ENCODE peak calls at places on chromosomes 3 and 15, in seven cellular contexts. V is sigmoid colon, C is endothelial cell of umbilical vein, D is upper lobe of left lung, K is K562, G is stomach, W is GM12891. N is an unnamed sample.

GRCh38 chr15:62253294-62253693 is 88.2 kb upstream of the C2CD4B start:
- DNase-seq in G (no peak), W (no peak), D (no peak), K (no peak), V (no peak), C (peak), N (no peak)

GRCh38 chr3:182618085-182618732 is 175.1 kb upstream of the ATP11B start:
- DNase-seq in D (no peak), W (no peak), V (no peak), C (peak), K (peak), G (no peak), N (peak)

GRCh38 chr3:18011387-18011786 is 269.0 kb upstream of the TBC1D5 start:
- DNase-seq in W (no peak), D (peak), C (no peak), V (no peak), G (no peak), K (no peak), N (no peak)

GRCh38 chr15:30991301-30992072 is at the start of gene MTMR10:
- DNase-seq in V (peak), W (peak), G (peak), D (peak), K (peak), C (peak), N (peak)

GRCh38 chr15:92908369-92909057 is 8.4 kb downstream of the CHD2 start:
- DNase-seq in W (no peak), K (no peak), D (no peak), C (no peak), V (no peak), G (no peak), N (peak)

GRCh38 chr3:188262913-188263683 is 109.1 kb downstream of the LPP start:
- DNase-seq in C (peak), K (no peak), D (no peak), V (no peak), W (no peak), G (no peak), N (no peak)

GRCh38 chr15:50452927-50453326 is 28.7 kb downstream of the USP8 start:
- DNase-seq in D (no peak), W (no peak), K (no peak), G (no peak), V (no peak), C (no peak), N (no peak)

GRCh38 chr3:140341817-140342403 is 336.0 kb upstream of the TRIM42 start:
- DNase-seq in W (no peak), K (no peak), C (no peak), D (no peak), G (no peak), V (no peak), N (no peak)

GRCh38 chr15:82828064-82828463 is 18.6 kb downstream of the WHAMM start:
- DNase-seq in W (no peak), K (no peak), G (no peak), V (no peak), D (no peak), C (no peak), N (peak)

GRCh38 chr15:52329980-52330379 is 34.4 kb upstream of the MYO5C start:
- DNase-seq in D (no peak), C (no peak), G (no peak), K (no peak), V (no peak), W (no peak), N (no peak)

GRCh38 chr3:40387001-40387894 is at the start of gene ENTPD3:
- DNase-seq in W (peak), G (peak), D (peak), K (peak), C (peak), V (no peak), N (peak)

GRCh38 chr15:45378913-45379262 is 544 bp upstream of the GATM start:
- DNase-seq in K (no peak), V (no peak), W (no peak), G (no peak), C (no peak), D (no peak), N (no peak)

GRCh38 chr15:45376300-45376928 is 1.9 kb downstream of the GATM start:
- DNase-seq in K (no peak), V (no peak), G (no peak), C (no peak), D (no peak), W (no peak), N (no peak)

GRCh38 chr15:45376967-45377629 is 1.2 kb downstream of the GATM start:
- DNase-seq in D (no peak), C (no peak), K (no peak), V (no peak), G (no peak), W (no peak), N (no peak)

GRCh38 chr15:45377630-45378148 is 655 bp downstream of the GATM start:
- DNase-seq in K (no peak), C (peak), V (peak), G (peak), D (peak), W (no peak), N (no peak)

GRCh38 chr15:45378149-45378912 is at the start of gene GATM:
- DNase-seq in D (peak), C (peak), G (peak), K (no peak), W (peak), V (peak), N (peak)
- TF ChIP-seq POLR2A in D (no peak), C (no peak), G (no peak), K (no peak), W (peak), V (peak), N (no peak)

DNA sequence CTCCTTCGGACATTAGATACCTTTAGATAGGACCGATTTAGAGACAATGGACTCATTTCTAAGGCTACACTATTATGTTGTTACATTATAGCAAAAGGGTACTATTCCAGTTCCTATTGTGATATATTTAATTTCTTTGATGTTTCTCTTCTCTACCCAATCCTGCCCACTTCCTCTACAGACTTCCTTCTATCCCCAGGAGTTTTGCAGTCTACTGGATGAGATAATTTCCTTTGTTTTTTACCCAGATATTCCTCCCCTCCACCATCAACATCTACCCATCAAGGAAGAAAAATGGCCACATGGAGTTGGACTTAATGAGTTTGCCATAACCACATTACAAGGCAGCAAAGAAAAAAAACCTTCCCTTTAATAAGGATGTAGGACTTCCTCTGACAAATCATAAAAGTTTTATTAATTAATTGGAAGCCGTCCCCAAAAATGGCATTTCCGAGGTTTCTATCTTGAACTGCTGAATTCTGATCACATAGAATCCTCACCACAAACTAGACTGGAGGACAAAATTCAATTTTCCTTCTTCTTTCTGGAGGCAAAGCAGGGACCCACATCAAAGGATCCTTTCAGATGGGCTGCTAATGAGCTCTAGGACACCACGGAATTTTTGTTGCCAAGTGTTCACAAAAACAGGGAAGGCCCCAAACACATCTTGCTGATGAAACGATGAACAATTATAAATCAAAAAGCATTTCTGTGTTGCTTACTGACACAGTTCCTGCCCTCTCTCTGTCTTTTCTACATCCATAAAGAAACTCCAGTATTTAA is 33.4 kb downstream of the FRMD4B start:
- DNase-seq in G (no peak), D (no peak), K (no peak), C (peak), W (no peak), V (no peak), N (no peak)
- TF ChIP-seq POLR2AphosphoS5 in G (no peak), D (no peak), K (no peak), C (no peak), W (no peak), V (no peak), N (no peak)

GRCh38 chr15:56918907-56919707 is 663 bp downstream of the TCF12 start:
- DNase-seq in W (peak), G (peak), D (peak), K (peak), C (peak), V (peak), N (peak)

GRCh38 chr15:56917652-56918045 is 795 bp upstream of the TCF12 start:
- DNase-seq in K (peak), V (no peak), W (no peak), C (no peak), D (no peak), G (no peak), N (no peak)

GRCh38 chr15:56916825-56917477 is 1.5 kb upstream of the TCF12 start:
- DNase-seq in C (no peak), V (no peak), W (no peak), G (no peak), K (peak), D (no peak), N (no peak)

GRCh38 chr15:56919708-56920637 is 1.5 kb downstream of the TCF12 start:
- DNase-seq in G (no peak), C (peak), W (no peak), K (peak), D (no peak), V (peak), N (peak)

DNA sequence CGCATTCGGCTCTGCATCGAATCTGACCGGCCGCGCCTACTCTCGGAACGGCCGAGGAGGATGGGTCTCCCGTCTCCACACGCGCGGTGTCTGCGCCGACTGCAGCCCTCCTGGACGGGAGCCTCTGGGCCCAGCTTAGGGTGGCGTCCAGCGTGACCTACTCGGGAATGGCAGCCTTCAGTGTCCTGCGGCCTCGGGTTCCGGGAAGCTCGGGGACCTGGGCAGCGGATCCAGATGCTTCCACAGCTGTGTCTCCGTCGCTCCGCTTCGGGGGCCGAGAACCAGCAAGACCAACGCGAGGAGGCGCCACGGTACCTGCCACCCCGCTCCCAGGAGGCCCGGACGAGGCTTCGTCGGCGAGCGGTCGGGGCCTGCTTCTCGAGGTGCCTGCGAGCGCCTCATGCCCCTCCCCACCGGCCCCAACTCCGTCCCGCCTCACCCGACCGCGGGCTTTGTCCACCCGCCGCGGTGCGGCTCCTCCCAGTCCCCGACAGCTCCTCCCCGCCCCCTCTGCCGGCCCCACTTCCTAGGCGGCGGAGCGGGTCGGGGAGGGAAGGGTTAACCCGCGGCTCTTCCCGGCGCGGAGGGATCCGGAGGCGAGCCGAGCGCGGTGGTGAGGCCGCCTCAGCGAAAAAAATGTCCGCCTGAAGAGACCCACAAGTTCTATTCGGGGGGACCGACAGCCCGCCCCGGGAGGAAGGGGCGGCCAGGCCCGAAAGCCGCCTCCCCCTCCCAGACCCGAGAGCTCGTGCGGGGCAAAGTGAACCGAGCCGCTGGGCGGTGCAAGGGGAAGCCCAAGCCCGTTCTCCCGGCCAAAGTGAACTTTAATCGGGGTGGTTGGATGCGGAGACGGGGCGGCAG is at the start of gene TCF12:
- DNase-seq in K (peak), V (peak), W (peak), C (peak), D (peak), G (peak), N (peak)
- TF ChIP-seq POLR2A in K (peak), V (peak), W (no peak), C (peak), D (no peak), G (no peak), N (peak)

DNA sequence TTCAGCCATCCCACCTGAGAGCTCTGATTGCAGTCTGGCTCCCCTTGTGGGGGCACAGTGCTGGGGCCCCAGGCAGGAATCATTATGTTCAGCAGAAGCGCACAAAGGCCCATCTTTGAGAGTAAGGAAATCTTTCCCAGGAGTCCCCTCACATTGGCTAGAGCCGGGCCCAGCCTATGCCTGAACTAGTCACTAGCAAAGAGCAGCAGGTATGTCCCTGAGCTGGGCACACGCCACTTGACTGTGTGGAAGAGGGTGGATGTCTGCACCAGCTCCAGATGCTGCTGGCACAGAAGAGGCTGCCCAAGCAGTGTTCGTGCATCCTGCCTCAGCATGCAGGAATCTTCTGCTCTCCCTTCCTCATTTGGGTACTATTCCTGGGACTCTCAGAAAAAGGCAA is 26.3 kb downstream of the NR1I2 start:
- DNase-seq in G (no peak), C (no peak), W (no peak), D (no peak), K (no peak), V (no peak), N (no peak)
- TF ChIP-seq POLR2AphosphoS5 in G (no peak), C (no peak), W (no peak), D (no peak), K (no peak), V (no peak), N (no peak)

GRCh38 chr15:24955549-24955929 is 752 bp downstream of the SNRPN start:
- DNase-seq in C (no peak), D (peak), K (no peak), G (no peak), W (no peak), V (peak), N (no peak)
- TF ChIP-seq POLR2A in C (no peak), D (no peak), K (no peak), G (no peak), W (no peak), V (no peak), N (no peak)